ENCODE peak calls at places on chromosome 10, in six cellular contexts. P is OCI-LY7, E is upper lobe of right lung, Y is neural progenitor cell, J is upper lobe of left lung, Z is mesothelial cell of epicardium. K is an unnamed sample.

GRCh38 chr10:76286536-76286935 is 855.1 kb downstream of the LRMDA start:
- DNase-seq in P (no peak), E (no peak), Y (no peak), J (no peak), Z (no peak), K (no peak)

GRCh38 chr10:123294886-123295285 is 140.7 kb downstream of the BUB3 start:
- DNase-seq in P (no peak), E (no peak), Y (no peak), J (no peak), Z (no peak), K (no peak)

GRCh38 chr10:123272171-123272570 is 118.0 kb downstream of the BUB3 start:
- DNase-seq in P (peak), E (no peak), Y (no peak), J (no peak), Z (no peak), K (no peak)

GRCh38 chr10:42983595-42983990 is 93.3 kb upstream of the RET start:
- DNase-seq in P (no peak), E (no peak), Y (no peak), J (no peak), Z (peak), K (no peak)

GRCh38 chr10:14779053-14779649 is 4.5 kb upstream of the FAM107B start:
- DNase-seq in P (no peak), E (no peak), Y (no peak), J (no peak), Z (no peak), K (no peak)

GRCh38 chr10:124012583-124012982 is 80.8 kb downstream of the CHST15 start:
- DNase-seq in P (no peak), E (no peak), Y (no peak), J (no peak), Z (no peak), K (no peak)

GRCh38 chr10:10892290-10892875 is 125.3 kb upstream of the CELF2 start:
- DNase-seq in P (no peak), E (no peak), Y (no peak), J (no peak), Z (no peak), K (peak)

GRCh38 chr10:4651404-4652037 is 174.5 kb upstream of the AKR1E2 start:
- DNase-seq in P (no peak), E (no peak), Y (no peak), J (no peak), Z (no peak), K (no peak)

GRCh38 chr10:87760195-87760905 is 57.7 kb downstream of the ATAD1 start:
- DNase-seq in P (no peak), E (no peak), Y (no peak), J (no peak), Z (no peak), K (no peak)

GRCh38 chr10:117439243-117439912 is 64.1 kb upstream of the PDZD8 start:
- DNase-seq in P (no peak), E (no peak), Y (no peak), J (no peak), Z (no peak), K (peak)

GRCh38 chr10:53893061-53893460 is 908.0 kb downstream of the PCDH15 start:
- DNase-seq in P (no peak), E (no peak), Y (no peak), J (no peak), Z (no peak), K (no peak)

GRCh38 chr10:79104264-79104954 is 35.6 kb downstream of the ZMIZ1 start:
- DNase-seq in P (no peak), E (no peak), Y (no peak), J (no peak), Z (no peak), K (no peak)

GRCh38 chr10:60388709-60389241 is 900 bp downstream of the ANK3 start:
- DNase-seq in P (no peak), E (no peak), Y (peak), J (no peak), Z (no peak), K (no peak)

GRCh38 chr10:79286318-79286951 is 60.8 kb upstream of the PPIF start:
- DNase-seq in P (peak), E (peak), Y (no peak), J (peak), Z (no peak), K (no peak)

GRCh38 chr10:20817646-20818045 is 79.5 kb downstream of the NEBL start:
- DNase-seq in P (no peak), E (no peak), Y (no peak), J (no peak), Z (no peak), K (no peak)

GRCh38 chr10:3173173-3173878 is 744 bp upstream of the PITRM1 start:
- DNase-seq in P (peak), E (peak), Y (no peak), J (peak), Z (no peak), K (no peak)

GRCh38 chr10:119742988-119743646 is 17.3 kb downstream of the INPP5F start:
- DNase-seq in P (no peak), E (no peak), Y (no peak), J (no peak), Z (no peak), K (no peak)

GRCh38 chr10:3790858-3791257 is 5.8 kb upstream of the KLF6 start:
- DNase-seq in P (no peak), E (no peak), Y (no peak), J (no peak), Z (no peak), K (no peak)

GRCh38 chr10:123141791-123142700 is 5.9 kb upstream of the HMX2 start:
- DNase-seq in P (no peak), E (no peak), Y (peak), J (peak), Z (no peak), K (no peak)

GRCh38 chr10:6027929-6028328 is 34.2 kb downstream of the IL2RA start:
- DNase-seq in P (no peak), E (no peak), Y (no peak), J (no peak), Z (no peak), K (no peak)

GRCh38 chr10:83083866-83084265 is 1055.4 kb upstream of the GHITM start:
- DNase-seq in P (no peak), E (no peak), Y (no peak), J (no peak), Z (no peak), K (no peak)

GRCh38 chr10:8726087-8726486 is 671.6 kb downstream of the GATA3 start:
- DNase-seq in P (no peak), E (no peak), Y (no peak), J (no peak), Z (no peak), K (no peak)

GRCh38 chr10:122019414-122019975 is 30.5 kb downstream of the TACC2 start:
- DNase-seq in P (no peak), E (peak), Y (peak), J (peak), Z (no peak), K (peak)

GRCh38 chr10:69618746-69619145 is 11.3 kb upstream of the FAM241B start:
- DNase-seq in P (no peak), E (no peak), Y (no peak), J (peak), Z (no peak), K (no peak)

GRCh38 chr10:5684318-5684970 is at the start of gene TASOR2:
- DNase-seq in P (peak), E (peak), Y (peak), J (peak), Z (peak), K (peak)

DNA sequence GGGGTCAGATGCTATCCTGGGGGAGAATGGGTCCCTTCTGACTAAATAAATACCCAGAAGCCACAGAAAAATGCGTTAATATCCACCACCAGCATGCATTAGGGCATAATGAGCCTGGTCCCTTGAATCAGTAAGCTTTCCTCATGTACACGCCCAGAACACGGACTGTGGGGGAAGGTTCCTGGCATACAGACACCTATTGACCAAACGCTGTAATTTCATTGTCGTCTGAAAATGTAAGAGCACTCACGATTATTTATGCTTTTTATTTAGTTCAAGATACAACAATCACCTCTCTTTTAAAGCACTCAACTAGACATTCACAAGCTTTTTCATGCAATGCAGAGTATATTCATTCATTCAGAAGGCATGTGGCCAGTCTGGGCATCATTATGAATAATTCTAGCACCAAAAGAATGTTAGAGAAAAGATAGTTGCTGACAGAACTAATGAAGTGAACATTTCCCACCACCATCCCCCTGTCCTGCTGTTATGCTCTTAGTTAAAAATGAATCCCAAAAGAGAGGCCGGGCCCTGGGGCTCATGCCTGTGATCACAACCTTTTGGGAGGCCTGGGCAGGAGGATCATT is 101.0 kb downstream of the SVIL start:
- DNase-seq in P (no peak), E (no peak), Y (no peak), J (no peak), Z (no peak), K (no peak)
- TF ChIP-seq CTCF in P (no peak), E (no peak), Y (no peak), J (no peak), Z (no peak), K (no peak)

GRCh38 chr10:90722832-90723231 is 135.0 kb downstream of the HTR7 start:
- DNase-seq in P (no peak), E (no peak), Y (no peak), J (no peak), Z (no peak), K (no peak)

GRCh38 chr10:90712529-90712928 is 145.3 kb downstream of the HTR7 start:
- DNase-seq in P (no peak), E (no peak), Y (no peak), J (no peak), Z (no peak), K (no peak)

GRCh38 chr10:90723416-90724068 is 134.3 kb downstream of the HTR7 start:
- DNase-seq in P (no peak), E (no peak), Y (no peak), J (no peak), Z (no peak), K (no peak)

GRCh38 chr10:90718185-90718584 is 139.7 kb downstream of the HTR7 start:
- DNase-seq in P (no peak), E (no peak), Y (no peak), J (no peak), Z (no peak), K (no peak)
- TF ChIP-seq CTCF in P (no peak), E (no peak), Y (peak), J (no peak), Z (no peak), K (no peak)

GRCh38 chr10:72660220-72660619 is 31.7 kb upstream of the MCU start:
- DNase-seq in P (no peak), E (no peak), Y (no peak), J (no peak), Z (no peak), K (no peak)

GRCh38 chr10:72663971-72664370 is 28.0 kb upstream of the MCU start:
- DNase-seq in P (no peak), E (no peak), Y (no peak), J (no peak), Z (no peak), K (no peak)

GRCh38 chr10:72658696-72659400 is 33.0 kb upstream of the MICU1 start:
- DNase-seq in P (no peak), E (no peak), Y (no peak), J (no peak), Z (no peak), K (no peak)

GRCh38 chr10:72661436-72661835 is 30.5 kb upstream of the MCU start:
- DNase-seq in P (no peak), E (no peak), Y (no peak), J (no peak), Z (no peak), K (no peak)

DNA sequence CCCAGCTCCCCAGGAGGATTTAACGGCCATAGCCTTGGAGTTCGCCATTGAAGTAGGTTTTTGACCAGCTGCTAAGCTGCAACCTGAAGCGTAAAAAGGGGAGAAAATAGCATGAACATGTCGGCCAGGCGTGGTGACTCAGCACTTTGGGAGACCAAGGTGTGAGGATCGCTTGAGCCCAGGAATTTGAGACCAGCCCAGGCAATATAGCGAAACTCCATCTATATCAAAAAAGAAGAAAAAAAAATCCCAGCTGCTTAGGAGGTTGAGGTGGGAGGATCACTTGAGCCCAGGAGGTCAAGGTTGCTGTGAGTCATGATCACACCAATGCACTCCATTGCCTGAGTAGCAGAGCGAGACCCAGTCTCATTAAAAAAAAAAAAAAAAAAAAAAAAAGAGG is 32.2 kb upstream of the MCU start:
- DNase-seq in P (no peak), E (no peak), Y (no peak), J (no peak), Z (no peak), K (no peak)
- TF ChIP-seq CTCF in P (no peak), E (no peak), Y (no peak), J (no peak), Z (no peak), K (no peak)

GRCh38 chr10:128567561-128567960 is 441.3 kb upstream of the MKI67 start:
- DNase-seq in P (no peak), E (no peak), Y (no peak), J (no peak), Z (no peak), K (no peak)
- TF ChIP-seq CTCF in P (no peak), E (no peak), Y (peak), J (no peak), Z (no peak), K (no peak)

DNA sequence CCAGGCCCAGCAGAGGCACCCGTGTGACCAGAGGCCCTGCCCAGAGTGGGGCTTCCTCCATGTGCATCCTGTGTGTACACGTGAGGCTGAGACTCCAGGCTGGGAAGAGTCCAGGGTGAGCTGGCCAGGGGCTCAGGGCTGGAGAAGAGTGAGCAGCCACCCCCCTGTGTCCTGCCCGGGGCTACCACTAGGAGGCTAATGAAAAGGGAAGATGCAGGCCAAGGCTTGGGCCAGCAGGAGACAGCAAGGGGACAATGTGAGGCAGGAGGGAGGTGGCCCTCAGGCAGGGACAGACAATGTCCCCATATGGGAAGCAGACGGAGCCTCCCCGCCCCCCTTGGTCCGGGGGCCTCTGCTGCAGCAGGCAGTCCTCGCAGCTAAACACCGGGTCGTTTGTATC is 102.0 kb downstream of the HIF1AN start:
- DNase-seq in P (no peak), E (no peak), Y (peak), J (no peak), Z (no peak), K (no peak)
- TF ChIP-seq CTCF in P (peak), E (no peak), Y (peak), J (peak), Z (peak), K (no peak)

K was measured in gastrocnemius medialis.